ENCODE peak calls at places on chromosomes 6 and 20, in four cellular contexts. One of them, this sample, is unnamed.

GRCh38 chr6:69918766-69919165 is 52.4 kb downstream of the COL19A1 start:
- DNase-seq in GM23248: peak
- DNase-seq in CD8-positive, alpha-beta T cell: no peak
- DNase-seq in activated naive CD8-positive, alpha-beta T cell treated with anti-CD3 and anti-CD28 coated beads, Interleukin-2, amount 50 U/mL, for 24 hours: no peak
- DNase-seq in this sample: no peak

GRCh38 chr20:49490689-49491088 is 8.2 kb upstream of the KCNB1 start:
- DNase-seq in GM23248: no peak
- DNase-seq in activated naive CD8-positive, alpha-beta T cell treated with anti-CD3 and anti-CD28 coated beads, Interleukin-2, amount 50 U/mL, for 24 hours: no peak
- DNase-seq in CD8-positive, alpha-beta T cell: no peak
- DNase-seq in this sample: no peak

GRCh38 chr6:168851460-168852103 is 402.1 kb downstream of the THBS2 start:
- DNase-seq in CD8-positive, alpha-beta T cell: no peak
- DNase-seq in GM23248: peak
- DNase-seq in activated naive CD8-positive, alpha-beta T cell treated with anti-CD3 and anti-CD28 coated beads, Interleukin-2, amount 50 U/mL, for 24 hours: no peak
- DNase-seq in this sample: no peak

GRCh38 chr20:8481636-8482035 is 349.6 kb downstream of the PLCB1 start:
- DNase-seq in GM23248: peak
- DNase-seq in activated naive CD8-positive, alpha-beta T cell treated with anti-CD3 and anti-CD28 coated beads, Interleukin-2, amount 50 U/mL, for 24 hours: no peak
- DNase-seq in CD8-positive, alpha-beta T cell: no peak
- DNase-seq in this sample: no peak

GRCh38 chr6:5205877-5206840 is 54.6 kb downstream of the LYRM4 start:
- DNase-seq in GM23248: peak
- DNase-seq in activated naive CD8-positive, alpha-beta T cell treated with anti-CD3 and anti-CD28 coated beads, Interleukin-2, amount 50 U/mL, for 24 hours: no peak
- DNase-seq in CD8-positive, alpha-beta T cell: no peak
- DNase-seq in this sample: no peak

GRCh38 chr6:31163922-31164321 is 5.5 kb downstream of the TCF19 start:
- DNase-seq in GM23248: no peak
- DNase-seq in activated naive CD8-positive, alpha-beta T cell treated with anti-CD3 and anti-CD28 coated beads, Interleukin-2, amount 50 U/mL, for 24 hours: no peak
- DNase-seq in CD8-positive, alpha-beta T cell: no peak
- DNase-seq in this sample: no peak

GRCh38 chr20:12847862-12848261 is 160.9 kb upstream of the SPTLC3 start:
- DNase-seq in CD8-positive, alpha-beta T cell: no peak
- DNase-seq in GM23248: peak
- DNase-seq in activated naive CD8-positive, alpha-beta T cell treated with anti-CD3 and anti-CD28 coated beads, Interleukin-2, amount 50 U/mL, for 24 hours: no peak
- DNase-seq in this sample: no peak

GRCh38 chr6:35370799-35371493 is 28.6 kb downstream of the PPARD start:
- DNase-seq in activated naive CD8-positive, alpha-beta T cell treated with anti-CD3 and anti-CD28 coated beads, Interleukin-2, amount 50 U/mL, for 24 hours: peak
- DNase-seq in GM23248: peak
- DNase-seq in CD8-positive, alpha-beta T cell: no peak
- DNase-seq in this sample: no peak

GRCh38 chr6:82131441-82131840 is 116.1 kb downstream of the IBTK start:
- DNase-seq in CD8-positive, alpha-beta T cell: no peak
- DNase-seq in activated naive CD8-positive, alpha-beta T cell treated with anti-CD3 and anti-CD28 coated beads, Interleukin-2, amount 50 U/mL, for 24 hours: no peak
- DNase-seq in GM23248: no peak
- DNase-seq in this sample: no peak

GRCh38 chr20:49388790-49389189 is 93.7 kb downstream of the KCNB1 start:
- DNase-seq in CD8-positive, alpha-beta T cell: no peak
- DNase-seq in activated naive CD8-positive, alpha-beta T cell treated with anti-CD3 and anti-CD28 coated beads, Interleukin-2, amount 50 U/mL, for 24 hours: no peak
- DNase-seq in GM23248: no peak
- DNase-seq in this sample: no peak

GRCh38 chr20:17952692-17953684 is 15.6 kb downstream of the SNX5 start:
- DNase-seq in CD8-positive, alpha-beta T cell: no peak
- DNase-seq in GM23248: no peak
- DNase-seq in activated naive CD8-positive, alpha-beta T cell treated with anti-CD3 and anti-CD28 coated beads, Interleukin-2, amount 50 U/mL, for 24 hours: no peak
- DNase-seq in this sample: no peak

GRCh38 chr6:128507337-128508310 is 12.8 kb downstream of the PTPRK start:
- DNase-seq in CD8-positive, alpha-beta T cell: no peak
- DNase-seq in GM23248: peak
- DNase-seq in activated naive CD8-positive, alpha-beta T cell treated with anti-CD3 and anti-CD28 coated beads, Interleukin-2, amount 50 U/mL, for 24 hours: no peak
- DNase-seq in this sample: no peak

GRCh38 chr6:3798211-3798909 is 46.8 kb upstream of the PXDC1 start:
- DNase-seq in GM23248: no peak
- DNase-seq in CD8-positive, alpha-beta T cell: no peak
- DNase-seq in activated naive CD8-positive, alpha-beta T cell treated with anti-CD3 and anti-CD28 coated beads, Interleukin-2, amount 50 U/mL, for 24 hours: no peak
- DNase-seq in this sample: no peak

GRCh38 chr6:147530132-147531060 is 21.9 kb downstream of the SAMD5 start:
- DNase-seq in activated naive CD8-positive, alpha-beta T cell treated with anti-CD3 and anti-CD28 coated beads, Interleukin-2, amount 50 U/mL, for 24 hours: no peak
- DNase-seq in GM23248: no peak
- DNase-seq in CD8-positive, alpha-beta T cell: no peak
- DNase-seq in this sample: no peak

GRCh38 chr6:164412566-164412965 is 896.8 kb downstream of the C6orf118 start:
- DNase-seq in activated naive CD8-positive, alpha-beta T cell treated with anti-CD3 and anti-CD28 coated beads, Interleukin-2, amount 50 U/mL, for 24 hours: no peak
- DNase-seq in CD8-positive, alpha-beta T cell: no peak
- DNase-seq in GM23248: no peak
- DNase-seq in this sample: no peak

GRCh38 chr20:34065260-34065659 is 46.8 kb downstream of the EIF2S2 start:
- DNase-seq in CD8-positive, alpha-beta T cell: no peak
- DNase-seq in GM23248: peak
- DNase-seq in activated naive CD8-positive, alpha-beta T cell treated with anti-CD3 and anti-CD28 coated beads, Interleukin-2, amount 50 U/mL, for 24 hours: no peak
- DNase-seq in this sample: no peak

GRCh38 chr6:51027283-51028065 is 208.8 kb downstream of the TFAP2B start:
- DNase-seq in activated naive CD8-positive, alpha-beta T cell treated with anti-CD3 and anti-CD28 coated beads, Interleukin-2, amount 50 U/mL, for 24 hours: no peak
- DNase-seq in CD8-positive, alpha-beta T cell: no peak
- DNase-seq in GM23248: no peak
- DNase-seq in this sample: no peak

GRCh38 chr20:59703046-59703445 is 98.7 kb downstream of the PHACTR3 start:
- DNase-seq in activated naive CD8-positive, alpha-beta T cell treated with anti-CD3 and anti-CD28 coated beads, Interleukin-2, amount 50 U/mL, for 24 hours: no peak
- DNase-seq in GM23248: peak
- DNase-seq in CD8-positive, alpha-beta T cell: no peak
- DNase-seq in this sample: no peak

GRCh38 chr6:169223006-169223405 is 30.6 kb downstream of the THBS2 start:
- DNase-seq in CD8-positive, alpha-beta T cell: no peak
- DNase-seq in GM23248: no peak
- DNase-seq in activated naive CD8-positive, alpha-beta T cell treated with anti-CD3 and anti-CD28 coated beads, Interleukin-2, amount 50 U/mL, for 24 hours: no peak
- DNase-seq in this sample: no peak

GRCh38 chr6:127100510-127101140 is 17.8 kb upstream of the RSPO3 start:
- DNase-seq in activated naive CD8-positive, alpha-beta T cell treated with anti-CD3 and anti-CD28 coated beads, Interleukin-2, amount 50 U/mL, for 24 hours: no peak
- DNase-seq in GM23248: peak
- DNase-seq in CD8-positive, alpha-beta T cell: no peak
- DNase-seq in this sample: no peak

GRCh38 chr20:59455392-59456341 is 148.7 kb upstream of the PHACTR3 start:
- DNase-seq in GM23248: peak
- DNase-seq in CD8-positive, alpha-beta T cell: no peak
- DNase-seq in activated naive CD8-positive, alpha-beta T cell treated with anti-CD3 and anti-CD28 coated beads, Interleukin-2, amount 50 U/mL, for 24 hours: no peak
- DNase-seq in this sample: no peak

GRCh38 chr20:19937651-19938420 is 79.3 kb upstream of the NAA20 start:
- DNase-seq in CD8-positive, alpha-beta T cell: no peak
- DNase-seq in activated naive CD8-positive, alpha-beta T cell treated with anti-CD3 and anti-CD28 coated beads, Interleukin-2, amount 50 U/mL, for 24 hours: no peak
- DNase-seq in GM23248: no peak
- DNase-seq in this sample: no peak

GRCh38 chr20:32460231-32460630 is 102.1 kb downstream of the ASXL1 start:
- DNase-seq in activated naive CD8-positive, alpha-beta T cell treated with anti-CD3 and anti-CD28 coated beads, Interleukin-2, amount 50 U/mL, for 24 hours: no peak
- DNase-seq in CD8-positive, alpha-beta T cell: no peak
- DNase-seq in GM23248: no peak
- DNase-seq in this sample: no peak

GRCh38 chr6:31972709-31973350 is 892 bp upstream of the DXO start:
- DNase-seq in activated naive CD8-positive, alpha-beta T cell treated with anti-CD3 and anti-CD28 coated beads, Interleukin-2, amount 50 U/mL, for 24 hours: no peak
- DNase-seq in CD8-positive, alpha-beta T cell: no peak
- DNase-seq in GM23248: peak
- DNase-seq in this sample: no peak

GRCh38 chr6:40461643-40462042 is 125.5 kb downstream of the LRFN2 start:
- DNase-seq in GM23248: no peak
- DNase-seq in activated naive CD8-positive, alpha-beta T cell treated with anti-CD3 and anti-CD28 coated beads, Interleukin-2, amount 50 U/mL, for 24 hours: no peak
- DNase-seq in CD8-positive, alpha-beta T cell: no peak
- DNase-seq in this sample: no peak